ENCODE peak calls at places on chromosomes 13 and 19, in seven cellular contexts. K is amygdala; I is left ventricle myocardium inferior; U is stimulated activated CD4-positive, alpha-beta T cell treated with anti-CD3 and anti-CD28 coated beads, Interleukin-12 subunit alpha, Interleukin-12 subunit beta, amount 100 ng/mL, for 48 hours; G is Ammon's horn; M is ecto neural progenitor cell; F is neural crest cell. Y is an unnamed sample.

GRCh38 chr19:13974073-13974472 is 21.8 kb downstream of the DCAF15 start:
- DNase-seq in K (no peak), I (no peak), U (peak), G (no peak), M (peak), F (no peak), Y (no peak)

GRCh38 chr13:113119822-113120189 is 2.8 kb upstream of the F10 start:
- DNase-seq in K (no peak), I (no peak), U (no peak), G (no peak), M (peak), F (no peak), Y (no peak)

GRCh38 chr13:52359534-52359933 is 46.4 kb downstream of the THSD1 start:
- DNase-seq in K (no peak), I (no peak), U (no peak), G (no peak), M (no peak), F (no peak), Y (no peak)

GRCh38 chr19:48506138-48506733 is 5.4 kb downstream of the LMTK3 start:
- DNase-seq in K (no peak), I (no peak), U (no peak), G (no peak), M (no peak), F (no peak), Y (no peak)

GRCh38 chr13:37109080-37109678 is 3.7 kb upstream of the CSNK1A1L start:
- DNase-seq in K (no peak), I (no peak), U (peak), G (peak), M (no peak), F (peak), Y (no peak)

GRCh38 chr19:1468274-1469199 is 10.5 kb downstream of the C19orf25 start:
- DNase-seq in K (no peak), I (no peak), U (no peak), G (no peak), M (peak), F (no peak), Y (no peak)

GRCh38 chr19:45016388-45017314 is 15.4 kb downstream of the RELB start:
- DNase-seq in K (peak), I (peak), U (peak), G (peak), M (peak), F (peak), Y (peak)

GRCh38 chr19:2077833-2078619 is 18.1 kb downstream of the MOB3A start:
- DNase-seq in K (no peak), I (no peak), U (no peak), G (no peak), M (no peak), F (no peak), Y (no peak)

GRCh38 chr19:11278670-11279069 is 16.3 kb upstream of the DOCK6 start:
- DNase-seq in K (no peak), I (no peak), U (no peak), G (no peak), M (no peak), F (no peak), Y (no peak)

GRCh38 chr19:53903055-53903680 is 5.9 kb upstream of the CACNG7 start:
- DNase-seq in K (no peak), I (no peak), U (no peak), G (no peak), M (no peak), F (no peak), Y (no peak)

GRCh38 chr19:43664008-43664407 is 6.0 kb downstream of the PLAUR start:
- DNase-seq in K (no peak), I (no peak), U (no peak), G (peak), M (no peak), F (no peak), Y (no peak)

GRCh38 chr19:42653841-42654240 is 59.1 kb upstream of the CEACAM8 start:
- DNase-seq in K (no peak), I (no peak), U (no peak), G (no peak), M (no peak), F (no peak), Y (no peak)

GRCh38 chr19:45045671-45046353 is 7.0 kb downstream of the CLASRP start:
- DNase-seq in K (peak), I (no peak), U (no peak), G (peak), M (no peak), F (peak), Y (no peak)

GRCh38 chr19:32870154-32870573 is 597 bp upstream of the SLC7A9 start:
- DNase-seq in K (no peak), I (no peak), U (no peak), G (no peak), M (peak), F (no peak), Y (no peak)

GRCh38 chr19:54190942-54191670 is at the start of gene TSEN34:
- DNase-seq in K (no peak), I (peak), U (no peak), G (peak), M (peak), F (peak), Y (no peak)

GRCh38 chr13:99422556-99423220 is 78.6 kb upstream of the TM9SF2 start:
- DNase-seq in K (no peak), I (no peak), U (no peak), G (no peak), M (no peak), F (no peak), Y (no peak)

GRCh38 chr13:41942462-41943094 is 18.3 kb downstream of the VWA8 start:
- DNase-seq in K (no peak), I (no peak), U (no peak), G (no peak), M (peak), F (no peak), Y (no peak)

GRCh38 chr19:43699506-43700367 is 16.1 kb upstream of the IRGC start:
- DNase-seq in K (no peak), I (peak), U (no peak), G (peak), M (peak), F (peak), Y (peak)

GRCh38 chr13:95388420-95389079 is 87.3 kb upstream of the ABCC4 start:
- DNase-seq in K (no peak), I (no peak), U (no peak), G (no peak), M (no peak), F (no peak), Y (no peak)

GRCh38 chr19:4327252-4327876 is 11.3 kb downstream of the STAP2 start:
- DNase-seq in K (no peak), I (peak), U (peak), G (peak), M (peak), F (peak), Y (peak)

GRCh38 chr13:105445793-105446192 is 1089.7 kb downstream of the EFNB2 start:
- DNase-seq in K (no peak), I (no peak), U (no peak), G (no peak), M (no peak), F (no peak), Y (no peak)

GRCh38 chr13:80477641-80478443 is 136.9 kb upstream of the SPRY2 start:
- DNase-seq in K (no peak), I (no peak), U (no peak), G (no peak), M (no peak), F (no peak), Y (no peak)

GRCh38 chr13:48505597-48506091 is 27.2 kb downstream of the RCBTB2 start:
- DNase-seq in K (no peak), I (no peak), U (no peak), G (peak), M (no peak), F (no peak), Y (no peak)

GRCh38 chr13:96822900-96823299 is 171.4 kb downstream of the OXGR1 start:
- DNase-seq in K (no peak), I (no peak), U (no peak), G (no peak), M (peak), F (no peak), Y (no peak)

GRCh38 chr13:105334211-105334610 is 1201.3 kb downstream of the EFNB2 start:
- DNase-seq in K (no peak), I (no peak), U (no peak), G (no peak), M (no peak), F (no peak), Y (no peak)

GRCh38 chr19:3224346-3225325 is at the start of gene CELF5:
- DNase-seq in K (no peak), I (peak), U (no peak), G (peak), M (peak), F (peak), Y (no peak)

GRCh38 chr13:56907766-56908165 is 233.0 kb upstream of the PRR20A start:
- DNase-seq in K (no peak), I (no peak), U (no peak), G (no peak), M (no peak), F (no peak), Y (no peak)